ENCODE peak calls at places on chromosomes 6 and 20, in eight cellular contexts. One of them, this sample, is unnamed.

GRCh38 chr6:95693108-95693507 is 115.8 kb downstream of the MANEA start:
- DNase-seq in left lung: no peak
- DNase-seq in stomach: no peak
- DNase-seq in endothelial cell: peak
- DNase-seq in tibial artery: no peak
- DNase-seq in astrocyte of the spinal cord: no peak
- DNase-seq in fibroblast of mammary gland: no peak
- DNase-seq in cardiac fibroblast: peak
- DNase-seq in this sample: no peak

GRCh38 chr6:148203970-148204369 is 138.7 kb upstream of the SASH1 start:
- DNase-seq in left lung: no peak
- DNase-seq in cardiac fibroblast: peak
- DNase-seq in astrocyte of the spinal cord: peak
- DNase-seq in stomach: no peak
- DNase-seq in tibial artery: no peak
- DNase-seq in endothelial cell: no peak
- DNase-seq in fibroblast of mammary gland: peak
- DNase-seq in this sample: no peak

GRCh38 chr20:48761023-48761785 is 66.6 kb downstream of the PREX1 start:
- DNase-seq in astrocyte of the spinal cord: no peak
- DNase-seq in tibial artery: no peak
- DNase-seq in endothelial cell: no peak
- DNase-seq in fibroblast of mammary gland: no peak
- DNase-seq in stomach: peak
- DNase-seq in left lung: peak
- DNase-seq in cardiac fibroblast: no peak
- DNase-seq in this sample: no peak

GRCh38 chr6:148924226-148924989 is 177.6 kb downstream of the UST start:
- DNase-seq in tibial artery: no peak
- DNase-seq in astrocyte of the spinal cord: no peak
- DNase-seq in left lung: no peak
- DNase-seq in endothelial cell: no peak
- DNase-seq in stomach: no peak
- DNase-seq in cardiac fibroblast: no peak
- DNase-seq in fibroblast of mammary gland: no peak
- DNase-seq in this sample: no peak

GRCh38 chr20:1469925-1470571 is 3.4 kb upstream of the NSFL1C start:
- DNase-seq in stomach: peak
- DNase-seq in endothelial cell: peak
- DNase-seq in astrocyte of the spinal cord: peak
- DNase-seq in cardiac fibroblast: peak
- DNase-seq in tibial artery: peak
- DNase-seq in fibroblast of mammary gland: peak
- DNase-seq in left lung: peak
- DNase-seq in this sample: peak

GRCh38 chr6:139370047-139370706 is 4.3 kb downstream of the CITED2 start:
- DNase-seq in cardiac fibroblast: peak
- DNase-seq in endothelial cell: no peak
- DNase-seq in left lung: no peak
- DNase-seq in stomach: no peak
- DNase-seq in tibial artery: no peak
- DNase-seq in fibroblast of mammary gland: peak
- DNase-seq in astrocyte of the spinal cord: peak
- DNase-seq in this sample: no peak

GRCh38 chr6:139334791-139335446 is 39.5 kb downstream of the CITED2 start:
- DNase-seq in tibial artery: no peak
- DNase-seq in fibroblast of mammary gland: peak
- DNase-seq in cardiac fibroblast: peak
- DNase-seq in astrocyte of the spinal cord: peak
- DNase-seq in left lung: no peak
- DNase-seq in endothelial cell: no peak
- DNase-seq in stomach: no peak
- DNase-seq in this sample: no peak

GRCh38 chr6:15359335-15359862 is 113.5 kb downstream of the JARID2 start:
- DNase-seq in astrocyte of the spinal cord: no peak
- DNase-seq in tibial artery: no peak
- DNase-seq in endothelial cell: no peak
- DNase-seq in cardiac fibroblast: peak
- DNase-seq in fibroblast of mammary gland: no peak
- DNase-seq in stomach: no peak
- DNase-seq in left lung: no peak
- DNase-seq in this sample: no peak

GRCh38 chr6:74066168-74066871 is 370.3 kb downstream of the CD109 start:
- DNase-seq in endothelial cell: no peak
- DNase-seq in astrocyte of the spinal cord: peak
- DNase-seq in left lung: no peak
- DNase-seq in cardiac fibroblast: peak
- DNase-seq in tibial artery: no peak
- DNase-seq in stomach: no peak
- DNase-seq in fibroblast of mammary gland: peak
- DNase-seq in this sample: no peak

GRCh38 chr6:157813757-157814455 is 9.1 kb upstream of the SNX9 start:
- DNase-seq in fibroblast of mammary gland: peak
- DNase-seq in endothelial cell: no peak
- DNase-seq in tibial artery: no peak
- DNase-seq in left lung: no peak
- DNase-seq in cardiac fibroblast: peak
- DNase-seq in stomach: no peak
- DNase-seq in astrocyte of the spinal cord: peak
- DNase-seq in this sample: no peak

GRCh38 chr6:121497869-121498462 is 62.5 kb downstream of the GJA1 start:
- DNase-seq in tibial artery: no peak
- DNase-seq in fibroblast of mammary gland: no peak
- DNase-seq in cardiac fibroblast: no peak
- DNase-seq in endothelial cell: no peak
- DNase-seq in left lung: no peak
- DNase-seq in stomach: no peak
- DNase-seq in astrocyte of the spinal cord: no peak
- DNase-seq in this sample: no peak

GRCh38 chr6:135738646-135739045 is 112.9 kb upstream of the PDE7B start:
- DNase-seq in tibial artery: no peak
- DNase-seq in stomach: no peak
- DNase-seq in astrocyte of the spinal cord: peak
- DNase-seq in left lung: no peak
- DNase-seq in fibroblast of mammary gland: no peak
- DNase-seq in cardiac fibroblast: peak
- DNase-seq in endothelial cell: no peak
- DNase-seq in this sample: no peak

GRCh38 chr20:21665687-21666446 is 39.6 kb upstream of the PAX1 start:
- DNase-seq in fibroblast of mammary gland: no peak
- DNase-seq in endothelial cell: no peak
- DNase-seq in left lung: no peak
- DNase-seq in astrocyte of the spinal cord: no peak
- DNase-seq in tibial artery: no peak
- DNase-seq in stomach: no peak
- DNase-seq in cardiac fibroblast: no peak
- DNase-seq in this sample: no peak

GRCh38 chr6:133568970-133569889 is 319.7 kb upstream of the TCF21 start:
- DNase-seq in stomach: no peak
- DNase-seq in left lung: no peak
- DNase-seq in cardiac fibroblast: peak
- DNase-seq in endothelial cell: peak
- DNase-seq in fibroblast of mammary gland: peak
- DNase-seq in astrocyte of the spinal cord: peak
- DNase-seq in tibial artery: no peak
- DNase-seq in this sample: peak

GRCh38 chr6:34810936-34811632 is 19.2 kb downstream of the BLTP3A start:
- DNase-seq in tibial artery: no peak
- DNase-seq in fibroblast of mammary gland: no peak
- DNase-seq in left lung: no peak
- DNase-seq in cardiac fibroblast: no peak
- DNase-seq in astrocyte of the spinal cord: no peak
- DNase-seq in endothelial cell: no peak
- DNase-seq in stomach: peak
- DNase-seq in this sample: no peak

GRCh38 chr20:53751394-53752368 is 158.0 kb upstream of the ZNF217 start:
- DNase-seq in fibroblast of mammary gland: no peak
- DNase-seq in stomach: peak
- DNase-seq in tibial artery: no peak
- DNase-seq in endothelial cell: no peak
- DNase-seq in astrocyte of the spinal cord: no peak
- DNase-seq in left lung: no peak
- DNase-seq in cardiac fibroblast: no peak
- DNase-seq in this sample: no peak

GRCh38 chr20:37575884-37576283 is 48.2 kb upstream of the BLCAP start:
- DNase-seq in endothelial cell: peak
- DNase-seq in stomach: no peak
- DNase-seq in cardiac fibroblast: no peak
- DNase-seq in left lung: no peak
- DNase-seq in fibroblast of mammary gland: no peak
- DNase-seq in astrocyte of the spinal cord: no peak
- DNase-seq in tibial artery: no peak
- DNase-seq in this sample: no peak

GRCh38 chr6:505374-505773 is 113.8 kb downstream of the IRF4 start:
- DNase-seq in endothelial cell: no peak
- DNase-seq in stomach: no peak
- DNase-seq in cardiac fibroblast: no peak
- DNase-seq in astrocyte of the spinal cord: no peak
- DNase-seq in fibroblast of mammary gland: no peak
- DNase-seq in tibial artery: no peak
- DNase-seq in left lung: no peak
- DNase-seq in this sample: no peak

GRCh38 chr6:155881845-155882526 is 426.3 kb upstream of the NOX3 start:
- DNase-seq in astrocyte of the spinal cord: no peak
- DNase-seq in left lung: no peak
- DNase-seq in stomach: no peak
- DNase-seq in endothelial cell: no peak
- DNase-seq in cardiac fibroblast: no peak
- DNase-seq in tibial artery: no peak
- DNase-seq in fibroblast of mammary gland: no peak
- DNase-seq in this sample: no peak

GRCh38 chr6:133888931-133889556 is at the start of gene TCF21:
- DNase-seq in cardiac fibroblast: peak
- DNase-seq in stomach: peak
- DNase-seq in astrocyte of the spinal cord: peak
- DNase-seq in tibial artery: no peak
- DNase-seq in left lung: no peak
- DNase-seq in fibroblast of mammary gland: no peak
- DNase-seq in endothelial cell: no peak
- DNase-seq in this sample: peak

GRCh38 chr6:6057442-6058053 is 50.8 kb upstream of the NRN1 start:
- DNase-seq in tibial artery: no peak
- DNase-seq in cardiac fibroblast: peak
- DNase-seq in astrocyte of the spinal cord: peak
- DNase-seq in endothelial cell: peak
- DNase-seq in fibroblast of mammary gland: peak
- DNase-seq in stomach: no peak
- DNase-seq in left lung: no peak
- DNase-seq in this sample: no peak

GRCh38 chr6:30213999-30214982 is 1.1 kb upstream of the TRIM26 start:
- DNase-seq in astrocyte of the spinal cord: peak
- DNase-seq in fibroblast of mammary gland: peak
- DNase-seq in tibial artery: peak
- DNase-seq in left lung: peak
- DNase-seq in endothelial cell: peak
- DNase-seq in cardiac fibroblast: peak
- DNase-seq in stomach: peak
- DNase-seq in this sample: peak

GRCh38 chr6:75852721-75853120 is 103.7 kb downstream of the MYO6 start:
- DNase-seq in endothelial cell: no peak
- DNase-seq in left lung: no peak
- DNase-seq in fibroblast of mammary gland: peak
- DNase-seq in astrocyte of the spinal cord: peak
- DNase-seq in tibial artery: no peak
- DNase-seq in stomach: no peak
- DNase-seq in cardiac fibroblast: peak
- DNase-seq in this sample: no peak

GRCh38 chr6:159168536-159169192 is 536 bp upstream of the FNDC1 start:
- DNase-seq in astrocyte of the spinal cord: peak
- DNase-seq in tibial artery: no peak
- DNase-seq in fibroblast of mammary gland: peak
- DNase-seq in left lung: no peak
- DNase-seq in endothelial cell: peak
- DNase-seq in stomach: peak
- DNase-seq in cardiac fibroblast: peak
- DNase-seq in this sample: no peak

GRCh38 chr6:74091133-74091793 is 395.3 kb downstream of the CD109 start:
- DNase-seq in astrocyte of the spinal cord: peak
- DNase-seq in stomach: no peak
- DNase-seq in fibroblast of mammary gland: peak
- DNase-seq in endothelial cell: no peak
- DNase-seq in left lung: no peak
- DNase-seq in tibial artery: no peak
- DNase-seq in cardiac fibroblast: peak
- DNase-seq in this sample: no peak

GRCh38 chr20:61599061-61599930 is 347.2 kb downstream of the CDH4 start:
- DNase-seq in tibial artery: no peak
- DNase-seq in left lung: no peak
- DNase-seq in fibroblast of mammary gland: no peak
- DNase-seq in endothelial cell: peak
- DNase-seq in cardiac fibroblast: no peak
- DNase-seq in stomach: no peak
- DNase-seq in astrocyte of the spinal cord: no peak
- DNase-seq in this sample: no peak
- TF ChIP-seq CTCF in tibial artery: no peak
- TF ChIP-seq CTCF in left lung: no peak
- TF ChIP-seq CTCF in fibroblast of mammary gland: no peak
- TF ChIP-seq CTCF in endothelial cell: peak
- TF ChIP-seq CTCF in cardiac fibroblast: no peak
- TF ChIP-seq CTCF in stomach: no peak
- TF ChIP-seq CTCF in astrocyte of the spinal cord: no peak
- TF ChIP-seq CTCF in this sample: no peak

DNA sequence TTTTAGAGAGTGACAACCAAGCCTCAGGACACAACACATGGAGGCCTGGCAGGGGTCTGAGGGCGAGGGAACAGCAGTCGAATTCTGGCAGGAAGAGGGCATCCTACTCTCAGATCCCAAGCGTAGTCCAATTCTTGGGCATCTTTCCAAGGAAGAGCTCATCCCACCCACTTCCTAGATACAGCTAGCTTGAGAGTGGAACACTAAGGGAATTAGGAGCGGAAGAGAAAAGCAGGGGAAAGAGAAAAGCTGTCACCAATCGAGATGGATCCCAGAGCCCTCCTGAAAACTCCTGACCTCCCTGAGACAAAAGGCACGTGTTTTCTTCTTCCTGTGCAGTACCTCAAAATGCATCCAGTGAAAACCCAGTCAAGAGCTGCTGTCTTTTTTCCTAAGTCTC is 67.1 kb downstream of the GFOD1 start:
- DNase-seq in astrocyte of the spinal cord: no peak
- DNase-seq in tibial artery: no peak
- DNase-seq in stomach: no peak
- DNase-seq in cardiac fibroblast: no peak
- DNase-seq in endothelial cell: no peak
- DNase-seq in fibroblast of mammary gland: peak
- DNase-seq in left lung: no peak
- DNase-seq in this sample: no peak
- TF ChIP-seq CTCF in astrocyte of the spinal cord: no peak
- TF ChIP-seq CTCF in tibial artery: no peak
- TF ChIP-seq CTCF in stomach: no peak
- TF ChIP-seq CTCF in cardiac fibroblast: no peak
- TF ChIP-seq CTCF in endothelial cell: no peak
- TF ChIP-seq CTCF in fibroblast of mammary gland: no peak
- TF ChIP-seq CTCF in left lung: no peak
- TF ChIP-seq CTCF in this sample: no peak

GRCh38 chr20:15482525-15482924 is 1090.7 kb downstream of the KIF16B start:
- DNase-seq in endothelial cell: no peak
- DNase-seq in cardiac fibroblast: no peak
- DNase-seq in stomach: no peak
- DNase-seq in astrocyte of the spinal cord: no peak
- DNase-seq in fibroblast of mammary gland: no peak
- DNase-seq in left lung: no peak
- DNase-seq in tibial artery: no peak
- DNase-seq in this sample: no peak
- TF ChIP-seq CTCF in endothelial cell: no peak
- TF ChIP-seq CTCF in cardiac fibroblast: no peak
- TF ChIP-seq CTCF in stomach: no peak
- TF ChIP-seq CTCF in astrocyte of the spinal cord: no peak
- TF ChIP-seq CTCF in fibroblast of mammary gland: no peak
- TF ChIP-seq CTCF in left lung: no peak
- TF ChIP-seq CTCF in tibial artery: no peak
- TF ChIP-seq CTCF in this sample: no peak

GRCh38 chr20:24303393-24303792 is 166.0 kb upstream of the SYNDIG1 start:
- DNase-seq in cardiac fibroblast: peak
- DNase-seq in left lung: no peak
- DNase-seq in fibroblast of mammary gland: peak
- DNase-seq in tibial artery: no peak
- DNase-seq in astrocyte of the spinal cord: peak
- DNase-seq in stomach: no peak
- DNase-seq in endothelial cell: no peak
- DNase-seq in this sample: no peak
- TF ChIP-seq CTCF in cardiac fibroblast: no peak
- TF ChIP-seq CTCF in left lung: no peak
- TF ChIP-seq CTCF in fibroblast of mammary gland: no peak
- TF ChIP-seq CTCF in tibial artery: peak
- TF ChIP-seq CTCF in astrocyte of the spinal cord: peak
- TF ChIP-seq CTCF in stomach: no peak
- TF ChIP-seq CTCF in endothelial cell: no peak
- TF ChIP-seq CTCF in this sample: no peak

This sample was measured in mesothelial cell of epicardium.